ENCODE peak calls at places on chromosomes 12 and 14, in four cellular contexts. One of them, this sample, is unnamed.

GRCh38 chr12:69052613-69053408 is 119.8 kb upstream of the CPM start:
- DNase-seq in fibroblast of pulmonary artery: peak
- DNase-seq in NB4: no peak
- DNase-seq in mesothelial cell of epicardium: no peak
- DNase-seq in this sample: no peak

GRCh38 chr14:38669027-38669426 is 413.1 kb upstream of the CLEC14A start:
- DNase-seq in NB4: no peak
- DNase-seq in fibroblast of pulmonary artery: no peak
- DNase-seq in mesothelial cell of epicardium: no peak
- DNase-seq in this sample: no peak

GRCh38 chr14:32075636-32076277 is 1.3 kb upstream of the ARHGAP5 start:
- DNase-seq in fibroblast of pulmonary artery: peak
- DNase-seq in mesothelial cell of epicardium: peak
- DNase-seq in NB4: peak
- DNase-seq in this sample: no peak

GRCh38 chr12:115135800-115136211 is 451.8 kb upstream of the TBX3 start:
- DNase-seq in fibroblast of pulmonary artery: peak
- DNase-seq in NB4: no peak
- DNase-seq in mesothelial cell of epicardium: no peak
- DNase-seq in this sample: peak

GRCh38 chr12:92063641-92064040 is 82.0 kb downstream of the BTG1 start:
- DNase-seq in fibroblast of pulmonary artery: no peak
- DNase-seq in mesothelial cell of epicardium: no peak
- DNase-seq in NB4: no peak
- DNase-seq in this sample: no peak

GRCh38 chr12:30570206-30570890 is 125.3 kb downstream of the IPO8 start:
- DNase-seq in fibroblast of pulmonary artery: no peak
- DNase-seq in mesothelial cell of epicardium: no peak
- DNase-seq in NB4: no peak
- DNase-seq in this sample: no peak

GRCh38 chr12:15599266-15600037 is 189.7 kb downstream of the EPS8 start:
- DNase-seq in fibroblast of pulmonary artery: peak
- DNase-seq in mesothelial cell of epicardium: no peak
- DNase-seq in NB4: no peak
- DNase-seq in this sample: no peak

GRCh38 chr14:68404652-68405183 is 388.1 kb downstream of the ZFP36L1 start:
- DNase-seq in NB4: no peak
- DNase-seq in fibroblast of pulmonary artery: no peak
- DNase-seq in mesothelial cell of epicardium: no peak
- DNase-seq in this sample: no peak

GRCh38 chr12:617304-617915 is 45.8 kb downstream of the NINJ2 start:
- DNase-seq in mesothelial cell of epicardium: no peak
- DNase-seq in fibroblast of pulmonary artery: peak
- DNase-seq in NB4: peak
- DNase-seq in this sample: no peak

GRCh38 chr14:32934891-32935633 is 3.6 kb upstream of the NPAS3 start:
- DNase-seq in mesothelial cell of epicardium: no peak
- DNase-seq in NB4: no peak
- DNase-seq in fibroblast of pulmonary artery: no peak
- DNase-seq in this sample: peak

GRCh38 chr12:131364903-131365820 is 345.7 kb upstream of the SFSWAP start:
- DNase-seq in mesothelial cell of epicardium: no peak
- DNase-seq in fibroblast of pulmonary artery: no peak
- DNase-seq in NB4: no peak
- DNase-seq in this sample: no peak

GRCh38 chr12:122203301-122203967 is at the start of gene B3GNT4:
- DNase-seq in NB4: no peak
- DNase-seq in fibroblast of pulmonary artery: peak
- DNase-seq in mesothelial cell of epicardium: no peak
- DNase-seq in this sample: peak

GRCh38 chr12:122201381-122201780 is 2.1 kb upstream of the B3GNT4 start:
- DNase-seq in NB4: no peak
- DNase-seq in fibroblast of pulmonary artery: no peak
- DNase-seq in mesothelial cell of epicardium: no peak
- DNase-seq in this sample: no peak

GRCh38 chr12:122202017-122202416 is 1.5 kb upstream of the B3GNT4 start:
- DNase-seq in mesothelial cell of epicardium: no peak
- DNase-seq in fibroblast of pulmonary artery: no peak
- DNase-seq in NB4: no peak
- DNase-seq in this sample: no peak

GRCh38 chr12:122199484-122200355 is 3.8 kb upstream of the B3GNT4 start:
- DNase-seq in NB4: no peak
- DNase-seq in fibroblast of pulmonary artery: no peak
- DNase-seq in mesothelial cell of epicardium: no peak
- DNase-seq in this sample: no peak

GRCh38 chr12:122200541-122201175 is 2.9 kb upstream of the B3GNT4 start:
- DNase-seq in NB4: no peak
- DNase-seq in fibroblast of pulmonary artery: no peak
- DNase-seq in mesothelial cell of epicardium: no peak
- DNase-seq in this sample: no peak
- TF ChIP-seq CTCF in NB4: no peak
- TF ChIP-seq CTCF in fibroblast of pulmonary artery: no peak
- TF ChIP-seq CTCF in mesothelial cell of epicardium: no peak
- TF ChIP-seq CTCF in this sample: peak

GRCh38 chr12:57520008-57520726 is at the start of gene DDIT3:
- DNase-seq in fibroblast of pulmonary artery: peak
- DNase-seq in NB4: peak
- DNase-seq in mesothelial cell of epicardium: no peak
- DNase-seq in this sample: peak

GRCh38 chr12:57522887-57523705 is 472 bp downstream of the MBD6 start:
- DNase-seq in mesothelial cell of epicardium: peak
- DNase-seq in NB4: peak
- DNase-seq in fibroblast of pulmonary artery: peak
- DNase-seq in this sample: peak

GRCh38 chr12:57521475-57522018 is 1.1 kb upstream of the MBD6 start:
- DNase-seq in mesothelial cell of epicardium: no peak
- DNase-seq in fibroblast of pulmonary artery: no peak
- DNase-seq in NB4: no peak
- DNase-seq in this sample: peak

GRCh38 chr12:57523706-57524614 is 1.3 kb downstream of the MBD6 start:
- DNase-seq in mesothelial cell of epicardium: no peak
- DNase-seq in NB4: no peak
- DNase-seq in fibroblast of pulmonary artery: no peak
- DNase-seq in this sample: no peak

DNA sequence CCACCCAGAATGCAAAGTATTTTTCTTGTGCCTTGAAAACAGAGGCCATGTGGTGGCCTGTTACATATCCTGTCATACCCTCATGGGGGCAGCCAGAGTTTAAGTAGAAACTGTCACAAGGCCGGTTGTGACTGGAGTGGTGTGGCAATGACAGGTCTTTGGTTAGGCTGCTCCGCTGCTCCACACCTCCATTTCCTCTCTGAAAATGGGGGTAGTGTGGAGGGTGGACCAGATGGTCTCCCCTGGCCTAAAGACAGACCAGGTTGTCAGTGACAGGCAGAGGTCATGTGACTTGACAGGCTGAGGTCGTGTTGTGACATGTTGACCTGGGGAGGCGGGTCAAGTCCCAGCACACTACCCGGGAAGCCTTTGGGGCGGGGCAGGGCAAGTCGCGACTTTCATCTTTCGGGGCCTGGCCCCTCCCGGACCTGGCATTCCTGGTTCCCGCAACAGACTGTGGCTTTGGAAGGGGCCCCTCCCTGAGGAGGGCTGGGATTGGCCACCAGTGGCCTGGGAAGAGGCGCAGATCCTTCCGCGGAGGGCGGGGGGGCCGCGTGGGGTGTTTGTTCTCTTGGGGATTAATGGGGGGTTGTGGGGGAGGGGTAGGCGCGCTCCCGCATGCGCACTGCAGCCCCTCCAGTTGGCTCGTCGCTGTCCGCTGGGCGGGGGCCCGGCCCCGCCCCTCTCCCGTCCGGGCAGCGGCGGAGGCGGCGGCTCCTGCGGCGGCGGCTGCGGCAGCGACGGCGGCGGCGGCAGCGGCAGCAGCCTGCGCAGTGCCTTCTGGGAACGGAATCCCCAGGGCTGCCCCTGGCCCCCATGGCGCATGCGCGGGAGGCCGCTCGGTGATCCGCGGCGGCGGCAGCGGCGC is at the start of gene MBD6:
- DNase-seq in fibroblast of pulmonary artery: peak
- DNase-seq in mesothelial cell of epicardium: peak
- DNase-seq in NB4: peak
- DNase-seq in this sample: peak
- TF ChIP-seq CTCF in fibroblast of pulmonary artery: no peak
- TF ChIP-seq CTCF in mesothelial cell of epicardium: no peak
- TF ChIP-seq CTCF in NB4: no peak
- TF ChIP-seq CTCF in this sample: no peak

GRCh38 chr14:66610154-66610563 is 102.2 kb downstream of the GPHN start:
- DNase-seq in NB4: peak
- DNase-seq in fibroblast of pulmonary artery: no peak
- DNase-seq in mesothelial cell of epicardium: no peak
- DNase-seq in this sample: no peak
- TF ChIP-seq CTCF in NB4: peak
- TF ChIP-seq CTCF in fibroblast of pulmonary artery: peak
- TF ChIP-seq CTCF in mesothelial cell of epicardium: peak
- TF ChIP-seq CTCF in this sample: no peak

GRCh38 chr12:13175499-13175898 is 21.0 kb upstream of the EMP1 start:
- DNase-seq in mesothelial cell of epicardium: no peak
- DNase-seq in NB4: peak
- DNase-seq in fibroblast of pulmonary artery: no peak
- DNase-seq in this sample: no peak
- TF ChIP-seq CTCF in mesothelial cell of epicardium: no peak
- TF ChIP-seq CTCF in NB4: no peak
- TF ChIP-seq CTCF in fibroblast of pulmonary artery: no peak
- TF ChIP-seq CTCF in this sample: no peak

GRCh38 chr14:79543966-79544365 is 667.3 kb downstream of the DIO2 start:
- DNase-seq in mesothelial cell of epicardium: no peak
- DNase-seq in fibroblast of pulmonary artery: peak
- DNase-seq in NB4: peak
- DNase-seq in this sample: no peak
- TF ChIP-seq CTCF in mesothelial cell of epicardium: peak
- TF ChIP-seq CTCF in fibroblast of pulmonary artery: peak
- TF ChIP-seq CTCF in NB4: peak
- TF ChIP-seq CTCF in this sample: peak

GRCh38 chr14:77028384-77029246 is at the start of gene IRF2BPL:
- DNase-seq in mesothelial cell of epicardium: peak
- DNase-seq in NB4: peak
- DNase-seq in fibroblast of pulmonary artery: peak
- DNase-seq in this sample: peak

GRCh38 chr14:77025744-77026165 is 2.8 kb downstream of the IRF2BPL start:
- DNase-seq in NB4: no peak
- DNase-seq in fibroblast of pulmonary artery: no peak
- DNase-seq in mesothelial cell of epicardium: no peak
- DNase-seq in this sample: peak

GRCh38 chr14:77026166-77026929 is 2.2 kb downstream of the IRF2BPL start:
- DNase-seq in NB4: no peak
- DNase-seq in mesothelial cell of epicardium: no peak
- DNase-seq in fibroblast of pulmonary artery: peak
- DNase-seq in this sample: no peak

GRCh38 chr14:77026930-77027537 is 1.5 kb downstream of the IRF2BPL start:
- DNase-seq in mesothelial cell of epicardium: no peak
- DNase-seq in NB4: peak
- DNase-seq in fibroblast of pulmonary artery: peak
- DNase-seq in this sample: peak

DNA sequence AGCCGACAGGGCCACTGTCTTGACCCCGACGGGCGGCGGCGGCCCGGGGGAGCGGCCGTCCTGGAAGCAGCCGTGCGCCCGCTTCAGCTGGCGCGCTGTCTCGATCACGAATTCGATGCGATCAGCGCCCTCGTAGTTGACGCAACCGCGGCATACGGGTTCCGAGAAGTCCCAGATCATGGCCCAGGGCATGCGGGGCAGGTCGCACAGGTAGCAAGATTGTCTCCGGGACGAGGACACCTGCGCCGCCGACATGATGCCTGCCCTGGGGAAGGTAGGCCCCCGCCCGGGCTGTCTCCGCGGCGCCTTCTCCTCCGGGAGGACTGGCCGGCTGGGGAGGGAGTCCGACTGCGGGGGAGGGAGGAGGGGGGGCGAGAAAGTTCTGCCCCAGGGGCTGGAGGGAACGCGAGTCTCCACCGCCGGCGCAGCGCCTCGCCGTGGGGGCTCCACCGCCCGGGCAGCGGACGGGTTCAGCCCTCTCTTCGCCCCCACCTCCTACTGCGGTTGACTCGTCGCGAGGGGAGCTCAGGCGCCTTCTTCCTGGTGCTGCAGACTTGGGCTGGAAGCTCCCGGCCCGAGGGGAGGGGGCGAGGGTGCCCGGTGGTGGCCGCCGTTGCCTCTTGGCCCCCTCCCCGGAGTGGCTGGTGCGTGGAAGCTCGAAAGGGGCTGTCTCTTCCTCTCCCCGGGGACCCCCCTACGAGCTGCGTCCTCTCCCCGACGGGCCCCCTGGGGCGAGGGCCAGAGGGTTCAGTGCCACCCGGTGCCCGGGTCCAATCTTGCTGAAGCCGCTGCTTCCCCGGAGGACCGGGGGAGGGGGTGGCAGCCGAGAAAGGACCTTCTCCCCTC is 747 bp downstream of the IRF2BPL start:
- DNase-seq in NB4: peak
- DNase-seq in fibroblast of pulmonary artery: peak
- DNase-seq in mesothelial cell of epicardium: no peak
- DNase-seq in this sample: peak
- TF ChIP-seq CTCF in NB4: peak
- TF ChIP-seq CTCF in fibroblast of pulmonary artery: peak
- TF ChIP-seq CTCF in mesothelial cell of epicardium: no peak
- TF ChIP-seq CTCF in this sample: no peak

DNA sequence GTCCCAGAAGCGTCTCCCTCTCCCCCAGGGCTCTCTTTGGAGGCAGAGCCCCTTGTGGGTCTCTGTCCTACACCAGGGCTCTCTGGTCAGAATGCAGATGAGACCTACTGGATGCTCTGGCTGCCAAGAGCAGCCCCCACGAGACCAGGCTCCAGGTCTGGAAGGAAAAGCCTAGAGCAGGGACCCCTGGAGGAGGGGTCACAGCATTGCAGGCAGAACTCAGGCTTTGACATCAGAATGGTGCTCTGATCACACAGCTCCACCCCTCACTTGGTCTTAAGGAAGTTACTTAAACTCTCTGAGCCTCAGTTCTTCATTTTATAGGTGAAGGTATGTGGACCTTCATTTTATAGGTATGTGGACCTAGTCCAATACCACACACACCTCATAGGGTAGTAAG is 83.1 kb downstream of the ARL6IP4 start:
- DNase-seq in mesothelial cell of epicardium: no peak
- DNase-seq in fibroblast of pulmonary artery: peak
- DNase-seq in NB4: peak
- DNase-seq in this sample: no peak
- TF ChIP-seq CTCF in mesothelial cell of epicardium: no peak
- TF ChIP-seq CTCF in fibroblast of pulmonary artery: peak
- TF ChIP-seq CTCF in NB4: peak
- TF ChIP-seq CTCF in this sample: peak

GRCh38 chr12:4115570-4115969 is 158.0 kb upstream of the CCND2 start:
- DNase-seq in NB4: no peak
- DNase-seq in fibroblast of pulmonary artery: no peak
- DNase-seq in mesothelial cell of epicardium: no peak
- DNase-seq in this sample: no peak
- TF ChIP-seq CTCF in NB4: no peak
- TF ChIP-seq CTCF in fibroblast of pulmonary artery: no peak
- TF ChIP-seq CTCF in mesothelial cell of epicardium: no peak
- TF ChIP-seq CTCF in this sample: no peak